ENCODE peak calls at places on chromosomes 7 and 10, in five cellular contexts. P, D, I, L and B are unnamed samples. For H3K4me1, the result is how much of the 10 kb centered on the place peaks cover.

GRCh38 chr10:103491729-103492364 is 1.7 kb upstream of the NEURL1 start:
- DNase-seq in P (no peak), D (peak), I (peak), L (peak), B (no peak)

GRCh38 chr10:122307669-122308486 is 36.8 kb downstream of the BTBD16 start:
- DNase-seq in P (no peak), D (peak), I (peak), L (peak), B (no peak)

GRCh38 chr7:2726316-2727018 is 38.5 kb downstream of the AMZ1 start:
- DNase-seq in P (no peak), D (no peak), I (no peak), L (no peak), B (no peak)

GRCh38 chr10:47169631-47170030 is 130.4 kb upstream of the GDF10 start:
- DNase-seq in P (no peak), D (no peak), I (no peak), L (no peak), B (no peak)

GRCh38 chr7:70574970-70575799 is 556.8 kb upstream of the GALNT17 start:
- DNase-seq in P (no peak), D (no peak), I (no peak), L (peak), B (peak)

GRCh38 chr10:5035356-5035755 is 31.7 kb upstream of the AKR1C2 start:
- DNase-seq in P (no peak), D (no peak), I (no peak), L (no peak), B (no peak)

GRCh38 chr7:83947260-83947659 is 247.3 kb downstream of the SEMA3A start:
- DNase-seq in P (peak), D (no peak), I (peak), L (peak), B (no peak)

GRCh38 chr7:103598326-103598905 is 152.4 kb upstream of the SLC26A5 start:
- DNase-seq in P (no peak), D (no peak), I (no peak), L (no peak), B (no peak)

GRCh38 chr7:155178096-155178495 is 108.0 kb downstream of the HTR5A start:
- DNase-seq in P (no peak), D (no peak), I (no peak), L (no peak), B (no peak)

GRCh38 chr10:71090801-71091200 is 121.6 kb upstream of the UNC5B start:
- DNase-seq in P (peak), D (no peak), I (no peak), L (no peak), B (no peak)

GRCh38 chr10:16832351-16833080 is 15.3 kb upstream of the RSU1 start:
- DNase-seq in P (no peak), D (peak), I (peak), L (peak), B (no peak)

GRCh38 chr10:86792768-86793167 is 36.3 kb downstream of the BMPR1A start:
- DNase-seq in P (no peak), D (no peak), I (no peak), L (no peak), B (no peak)

GRCh38 chr7:22983257-22983855 is 30.6 kb downstream of the HYCC1 start:
- DNase-seq in P (no peak), D (peak), I (no peak), L (peak), B (no peak)

GRCh38 chr7:154910125-154910524 is 92.8 kb downstream of the PAXIP1 start:
- DNase-seq in P (no peak), D (no peak), I (no peak), L (no peak), B (no peak)

GRCh38 chr7:41232086-41232485 is 470.8 kb downstream of the INHBA start:
- DNase-seq in P (no peak), D (peak), I (peak), L (peak), B (no peak)

GRCh38 chr10:71083457-71083975 is 128.9 kb upstream of the UNC5B start:
- DNase-seq in P (no peak), D (no peak), I (no peak), L (no peak), B (no peak)

GRCh38 chr7:142554555-142555532 is 194.4 kb upstream of the PRSS1 start:
- DNase-seq in P (no peak), D (peak), I (no peak), L (peak), B (no peak)

GRCh38 chr10:100723769-100724530 is 21.4 kb upstream of the PAX2 start:
- DNase-seq in P (no peak), D (no peak), I (no peak), L (no peak), B (no peak)

DNA sequence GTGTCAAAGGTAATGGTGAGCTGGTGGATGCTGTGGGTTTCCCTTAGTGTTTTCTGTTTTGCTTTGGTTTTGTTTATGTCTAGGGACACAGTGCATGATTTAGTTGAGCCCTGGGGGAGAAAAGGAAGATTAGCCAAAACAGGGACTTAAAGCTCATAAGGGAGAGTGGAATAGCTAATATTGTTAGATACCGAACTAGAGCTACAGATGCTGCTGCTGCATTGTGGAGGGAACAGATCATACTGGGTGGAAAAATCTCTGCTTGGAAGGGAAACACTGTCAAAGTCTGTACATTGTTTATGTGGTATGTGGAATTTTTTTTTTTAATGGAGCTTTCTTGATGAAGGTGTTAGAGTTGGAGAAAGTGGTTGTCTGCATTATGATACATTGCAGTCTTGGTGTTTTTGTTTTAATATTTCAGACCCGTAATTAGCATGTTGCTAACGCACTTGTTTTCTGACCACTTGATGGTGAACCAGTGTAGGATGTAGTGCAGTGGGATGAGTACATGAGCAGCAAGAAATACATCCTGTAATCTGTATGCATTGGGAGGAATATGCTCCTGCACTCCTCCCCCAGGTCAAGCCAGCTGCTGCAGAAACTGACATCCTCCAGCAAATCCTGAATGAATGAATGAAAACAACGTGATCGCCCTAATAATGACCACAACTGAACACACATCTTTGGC is 2.2 kb downstream of the GLCCI1 start:
- DNase-seq in P (no peak), D (peak), I (peak), L (peak), B (peak)
- H3K4me2 ChIP-seq in P (peak), D (peak), I (peak), L (peak), B (peak)

GRCh38 chr7:129948877-129949291 is 3.9 kb downstream of the UBE2H start:
- DNase-seq in P (peak), D (peak), I (peak), L (peak), B (peak)

GRCh38 chr7:129948338-129948737 is 4.4 kb downstream of the UBE2H start:
- DNase-seq in P (no peak), D (no peak), I (no peak), L (no peak), B (no peak)

GRCh38 chr7:129947701-129948100 is 5.1 kb downstream of the UBE2H start:
- DNase-seq in P (no peak), D (no peak), I (no peak), L (peak), B (no peak)

GRCh38 chr7:129946282-129946681 is 6.5 kb downstream of the UBE2H start:
- DNase-seq in P (no peak), D (no peak), I (no peak), L (no peak), B (no peak)

DNA sequence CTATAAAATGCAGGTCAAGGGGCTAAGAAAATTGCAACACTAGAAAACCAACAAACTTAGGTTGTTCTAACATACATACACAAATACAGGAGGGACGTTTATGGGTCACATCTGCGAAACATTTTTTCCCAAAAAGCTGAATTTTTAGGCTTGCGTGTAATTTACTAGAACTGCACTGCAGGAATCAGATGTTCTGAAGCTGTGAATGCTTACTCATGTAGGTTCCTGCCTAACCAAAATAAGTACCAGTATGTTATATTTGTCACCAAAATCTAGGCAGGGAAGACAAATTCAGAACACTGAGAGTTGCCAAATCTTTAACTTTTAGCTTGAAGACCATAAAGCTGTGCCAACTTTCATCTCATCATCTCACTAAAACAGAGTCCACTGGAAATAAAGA is 5.8 kb downstream of the UBE2H start:
- DNase-seq in P (no peak), D (no peak), I (no peak), L (peak), B (no peak)
- H3K4me1 ChIP-seq in P (under half), D (under half), I (under half), L (under half), B (under half)

GRCh38 chr7:111954056-111954455 is 252.1 kb downstream of the DOCK4 start:
- DNase-seq in P (no peak), D (no peak), I (no peak), L (no peak), B (no peak)
- H2AFZ ChIP-seq in P (peak), D (no peak), I (no peak), L (no peak), B (no peak)

DNA sequence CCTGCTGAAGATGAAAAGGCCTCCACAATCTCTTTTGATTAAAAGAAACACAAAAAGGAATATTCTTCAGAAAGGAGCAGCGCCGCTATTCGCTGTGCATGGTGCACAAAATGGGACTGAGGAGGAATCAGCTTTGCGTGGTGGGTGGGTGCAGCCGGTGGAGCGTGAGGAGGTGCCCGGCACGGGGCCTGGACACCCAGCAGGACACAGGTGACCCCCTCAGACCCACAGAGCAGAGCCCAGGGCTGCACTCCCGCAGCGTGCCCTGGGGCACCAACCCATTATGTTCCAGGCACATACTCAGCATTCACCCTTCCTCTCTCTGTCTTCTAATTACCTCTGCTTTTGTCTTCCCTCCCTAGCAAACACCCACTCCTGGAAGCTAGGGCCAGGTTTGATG is 238.0 kb upstream of the PPP2R2D start:
- DNase-seq in P (no peak), D (no peak), I (no peak), L (no peak), B (no peak)
- H3K4me2 ChIP-seq in P (no peak), D (no peak), I (no peak), L (no peak), B (no peak)

GRCh38 chr7:130887182-130888016 is 153.4 kb upstream of the KLF14 start:
- DNase-seq in P (no peak), D (peak), I (peak), L (peak), B (no peak)

GRCh38 chr7:130886438-130887135 is 152.6 kb upstream of the KLF14 start:
- DNase-seq in P (no peak), D (no peak), I (no peak), L (peak), B (no peak)

GRCh38 chr7:130883928-130884327 is 149.9 kb upstream of the KLF14 start:
- DNase-seq in P (no peak), D (no peak), I (no peak), L (no peak), B (no peak)

GRCh38 chr7:130882396-130882795 is 148.4 kb upstream of the KLF14 start:
- DNase-seq in P (no peak), D (no peak), I (peak), L (peak), B (no peak)

GRCh38 chr7:130884437-130885417 is 150.7 kb upstream of the KLF14 start:
- DNase-seq in P (no peak), D (no peak), I (peak), L (peak), B (no peak)
- H3K4me1 ChIP-seq in P (under half), D (under half), I (under half), L (half or more), B (under half)